ENCODE peak calls at places on chromosomes 3 and 15, in four cellular contexts. R is adrenal gland, L is Karpas-422, F is suprapubic skin. J is an unnamed sample. For H3K4me1, the result is how much of the 10 kb centered on the place peaks cover.

GRCh38 chr15:45100884-45101622 is 12.9 kb downstream of the DUOX2 start:
- DNase-seq in R (no peak), L (no peak), F (no peak), J (no peak)

GRCh38 chr3:55313701-55314100 is 173.4 kb downstream of the WNT5A start:
- DNase-seq in R (no peak), L (no peak), F (no peak), J (no peak)

GRCh38 chr15:28025413-28025812 is 73.7 kb downstream of the OCA2 start:
- DNase-seq in R (no peak), L (no peak), F (no peak), J (no peak)

GRCh38 chr15:45637552-45638033 is 2.8 kb downstream of the SQOR start:
- DNase-seq in R (peak), L (no peak), F (no peak), J (peak)

GRCh38 chr15:73922186-73923151 is 3.8 kb upstream of the LOXL1 start:
- DNase-seq in R (peak), L (no peak), F (no peak), J (no peak)

GRCh38 chr3:45409921-45410320 is 21.5 kb downstream of the LARS2 start:
- DNase-seq in R (peak), L (no peak), F (no peak), J (no peak)

GRCh38 chr15:100902436-100903190 is 16.5 kb upstream of the LRRK1 start:
- DNase-seq in R (peak), L (no peak), F (peak), J (no peak)

GRCh38 chr15:89002830-89003229 is 85.4 kb upstream of the ABHD2 start:
- DNase-seq in R (no peak), L (no peak), F (no peak), J (no peak)

GRCh38 chr15:77815015-77815414 is 182.3 kb upstream of the LINGO1 start:
- DNase-seq in R (no peak), L (no peak), F (no peak), J (no peak)

GRCh38 chr3:64539451-64540196 is 148.2 kb downstream of the ADAMTS9 start:
- DNase-seq in R (no peak), L (no peak), F (no peak), J (no peak)

GRCh38 chr3:193660698-193661400 is 67.8 kb downstream of the OPA1 start:
- DNase-seq in R (no peak), L (no peak), F (no peak), J (no peak)

GRCh38 chr15:72784233-72784876 is 797 bp upstream of the ADPGK start:
- DNase-seq in R (peak), L (peak), F (no peak), J (peak)

DNA sequence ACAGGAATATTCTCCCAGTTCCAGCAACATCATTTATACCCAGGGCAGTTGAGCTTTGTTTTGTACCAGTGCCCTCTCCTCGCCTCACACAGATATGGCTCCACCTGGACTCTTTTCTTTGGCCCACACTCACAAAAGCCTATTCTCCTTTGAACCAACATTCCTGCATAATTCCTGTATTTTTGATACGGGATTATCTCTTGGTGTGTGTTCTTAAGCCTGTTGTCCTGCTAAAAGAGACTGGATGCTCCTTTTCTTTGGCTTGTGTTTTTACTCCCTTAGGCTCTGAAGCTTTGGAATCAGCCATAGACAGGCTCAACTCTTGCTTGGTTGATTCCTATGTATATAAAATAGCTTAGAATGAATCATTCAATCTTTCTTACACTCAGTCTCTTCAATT is 305.4 kb upstream of the SATB1 start:
- DNase-seq in R (no peak), L (no peak), F (no peak), J (no peak)
- H3K4me1 ChIP-seq in R (under half), L (under half), F (under half), J (under half)

GRCh38 chr15:96369825-96370621 is 39.5 kb downstream of the NR2F2 start:
- DNase-seq in R (no peak), L (no peak), F (no peak), J (no peak)

GRCh38 chr15:96367436-96368200 is 37.1 kb downstream of the NR2F2 start:
- DNase-seq in R (no peak), L (no peak), F (no peak), J (no peak)

GRCh38 chr15:96372554-96372953 is 42.1 kb downstream of the NR2F2 start:
- DNase-seq in R (no peak), L (no peak), F (no peak), J (no peak)

GRCh38 chr15:96366526-96366877 is 36.0 kb downstream of the NR2F2 start:
- DNase-seq in R (no peak), L (no peak), F (no peak), J (no peak)

GRCh38 chr15:96369351-96369750 is 38.9 kb downstream of the NR2F2 start:
- DNase-seq in R (no peak), L (no peak), F (no peak), J (no peak)
- H3K4me3 ChIP-seq in R (no peak), L (no peak), F (no peak), J (no peak)

GRCh38 chr15:65410972-65411371 is 11.8 kb downstream of the IGDCC4 start:
- DNase-seq in R (no peak), L (no peak), F (no peak), J (no peak)
- H3K4me1 ChIP-seq in R (under half), L (under half), F (under half), J (under half)

DNA sequence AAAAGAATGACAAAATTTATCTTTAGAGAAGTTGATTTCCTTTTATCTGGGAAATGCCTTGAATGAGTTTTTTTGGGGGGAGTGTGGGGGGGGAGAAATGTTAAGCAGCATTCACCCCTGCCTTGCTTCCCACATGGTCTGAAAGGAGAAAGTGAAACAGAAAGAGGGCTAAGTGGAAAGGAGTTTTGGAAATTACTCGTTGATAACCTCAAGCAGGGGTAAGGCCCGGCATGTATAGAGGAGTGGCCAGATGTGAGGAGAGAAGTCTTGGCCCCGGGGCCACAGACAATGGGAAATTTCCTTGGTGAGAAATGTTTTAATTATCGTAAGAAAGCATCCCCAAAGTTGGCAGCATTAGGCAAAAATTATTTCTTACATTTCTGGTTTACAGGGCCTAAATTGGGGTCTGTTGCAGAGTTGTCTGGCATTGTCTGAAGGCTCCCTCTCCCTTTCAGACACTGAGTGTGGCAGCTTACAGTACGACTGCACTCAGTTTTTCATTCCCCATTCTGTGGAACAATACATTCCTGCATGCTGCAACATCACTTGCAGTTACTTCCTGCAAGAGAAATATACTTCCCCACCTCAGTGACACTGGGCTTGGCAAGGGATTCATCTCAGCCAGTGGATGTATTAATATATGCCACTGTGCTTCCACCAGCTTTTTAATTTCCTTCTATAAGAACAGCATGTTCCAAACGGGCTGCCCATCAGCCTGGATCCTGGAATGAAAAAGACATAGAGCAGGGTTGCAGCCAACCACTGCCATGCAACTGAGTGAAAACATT is 23.3 kb downstream of the B3GALNT1 start:
- DNase-seq in R (no peak), L (no peak), F (no peak), J (no peak)
- H3K4me3 ChIP-seq in R (no peak), L (no peak), F (no peak), J (no peak)

GRCh38 chr3:38545983-38546382 is 49.8 kb downstream of the EXOG start:
- DNase-seq in R (no peak), L (no peak), F (no peak), J (no peak)

GRCh38 chr3:38543602-38544001 is 47.5 kb downstream of the EXOG start:
- DNase-seq in R (no peak), L (no peak), F (no peak), J (no peak)

GRCh38 chr3:38544926-38545325 is 48.8 kb downstream of the EXOG start:
- DNase-seq in R (no peak), L (no peak), F (no peak), J (no peak)

GRCh38 chr3:38542401-38543298 is 46.5 kb downstream of the EXOG start:
- DNase-seq in R (no peak), L (no peak), F (no peak), J (no peak)

DNA sequence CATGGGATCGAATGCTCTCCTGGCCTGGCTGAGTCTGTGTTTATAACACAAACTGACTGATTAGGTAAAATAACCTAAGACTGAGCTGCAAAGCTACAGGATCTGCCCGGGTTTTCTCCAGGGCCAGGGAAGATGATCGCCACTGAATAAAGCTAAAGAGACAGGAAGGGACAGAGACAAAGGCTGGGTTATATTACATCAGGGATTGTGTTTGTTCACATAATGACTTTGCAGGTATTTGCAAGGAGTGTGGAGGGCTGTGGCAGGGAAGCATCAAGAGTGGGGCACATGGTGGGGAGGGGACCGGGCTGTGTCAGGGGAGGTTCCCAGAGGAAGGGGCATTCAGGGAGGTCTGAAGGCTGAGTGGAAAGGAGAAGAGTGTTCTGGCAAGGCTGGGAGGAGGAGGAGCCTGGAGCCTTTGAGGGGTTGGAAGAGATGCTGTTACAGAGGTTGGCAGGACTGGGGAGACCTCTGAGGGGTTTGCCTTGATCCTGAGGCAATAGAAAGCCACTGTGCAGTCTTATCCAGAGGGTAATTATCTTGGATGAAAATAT is 49.3 kb downstream of the EXOG start:
- DNase-seq in R (no peak), L (no peak), F (no peak), J (no peak)
- H3K4me1 ChIP-seq in R (under half), L (under half), F (under half), J (under half)

DNA sequence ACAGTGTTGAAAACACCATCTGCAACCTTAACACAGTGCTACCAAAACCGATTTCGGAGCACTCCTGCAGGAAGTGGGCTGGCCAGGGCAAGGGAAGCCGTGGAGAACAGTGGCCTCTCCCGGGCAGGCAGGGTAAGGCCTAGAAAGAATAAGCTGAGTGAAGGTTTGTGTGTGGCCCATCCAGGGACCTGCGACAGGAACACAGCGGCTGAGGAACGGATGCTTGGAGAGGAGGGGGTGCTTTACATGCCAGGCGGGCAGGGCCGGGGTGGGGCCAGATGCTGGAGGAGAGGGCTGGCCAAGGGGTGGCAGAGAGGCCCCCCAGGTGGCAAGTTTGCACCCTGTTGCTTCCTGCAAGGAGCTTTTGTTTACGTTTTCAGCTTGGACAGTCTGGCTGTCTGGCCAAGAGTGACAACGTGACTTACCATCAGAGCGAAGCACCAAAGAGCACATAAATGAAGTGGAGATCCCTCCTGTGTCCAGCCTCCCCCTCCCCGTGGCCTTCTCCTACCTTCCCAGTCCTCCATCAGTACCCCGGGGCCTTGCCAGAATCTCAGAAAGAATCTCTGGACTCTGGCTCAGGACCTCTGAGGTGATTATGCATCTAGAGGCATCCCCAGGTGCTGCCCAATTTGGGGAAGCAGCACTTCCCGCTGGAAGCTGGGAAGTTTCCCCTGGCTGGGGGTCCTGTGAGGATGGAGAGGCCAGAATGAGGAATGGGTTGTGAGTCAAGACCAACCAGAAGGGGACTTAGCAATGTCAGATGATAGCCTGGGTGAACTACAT is 156.4 kb downstream of the PGPEP1L start:
- DNase-seq in R (peak), L (peak), F (peak), J (peak)
- H3K4me3 ChIP-seq in R (no peak), L (no peak), F (peak), J (no peak)

DNA sequence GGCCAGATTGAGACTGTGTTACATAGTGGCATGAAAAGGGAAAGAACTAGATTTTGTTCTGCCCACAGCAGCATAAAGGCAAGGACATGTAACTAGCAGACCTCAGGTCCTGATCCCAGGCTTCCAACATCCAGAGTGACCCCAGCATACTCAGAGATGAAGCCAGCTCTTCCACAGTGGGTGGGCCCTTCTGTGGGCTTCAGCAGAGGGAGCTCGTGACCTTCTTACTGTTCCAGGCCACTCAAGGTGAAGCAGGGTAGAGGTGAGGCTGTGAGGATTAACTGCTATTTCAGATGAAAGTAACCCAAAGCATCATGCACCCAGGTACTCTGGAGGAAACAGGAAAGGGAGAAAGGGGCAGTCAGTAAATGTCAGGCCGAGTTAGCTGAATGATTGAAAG is 905 bp upstream of the SLC24A1 start:
- DNase-seq in R (no peak), L (peak), F (no peak), J (no peak)
- H3K4me1 ChIP-seq in R (under half), L (under half), F (under half), J (under half)

GRCh38 chr15:59329570-59330350 is 42.9 kb downstream of the MYO1E start:
- DNase-seq in R (no peak), L (no peak), F (no peak), J (no peak)
- H3K4me3 ChIP-seq in R (no peak), L (no peak), F (no peak), J (no peak)

J was measured in CD4-positive, alpha-beta memory T cell.